ENCODE peak calls at places on chromosomes 16 and 17, in six cellular contexts. T is endothelial cell, C is PC-3, Q is cardiac fibroblast, K is HFFc6, M is fibroblast of the aortic adventitia. V is an unnamed sample.

GRCh38 chr16:11128211-11129123 is 127.5 kb downstream of the SOCS1 start:
- DNase-seq in Q (peak; percentile 71), C (no peak), T (no peak), M (peak; percentile 77), K (peak; percentile 41), V (peak; percentile 72)

GRCh38 chr16:85986931-85987749 is 88.2 kb downstream of the IRF8 start:
- DNase-seq in M (no peak), T (peak; percentile 56), Q (no peak), C (no peak), K (no peak), V (no peak)

GRCh38 chr16:79734721-79735120 is 134.2 kb upstream of the MAF start:
- DNase-seq in K (no peak), C (no peak), Q (no peak), M (no peak), T (no peak), V (no peak)

GRCh38 chr16:15880909-15881308 is 7.5 kb downstream of the CEP20 start:
- DNase-seq in K (no peak), C (no peak), Q (no peak), M (no peak), T (no peak), V (no peak)

GRCh38 chr17:75811174-75811573 is 26.6 kb downstream of the UNK start:
- DNase-seq in K (no peak), C (no peak), M (no peak), T (no peak), Q (no peak), V (no peak)

GRCh38 chr17:58679263-58680037 is 12.4 kb downstream of the TEX14 start:
- DNase-seq in K (peak; percentile 57), T (no peak), C (peak; percentile 81), Q (peak; percentile 95), M (peak; percentile 42), V (no peak)

GRCh38 chr16:351804-352520 is 561 bp downstream of the AXIN1 start:
- DNase-seq in C (no peak), K (no peak), T (no peak), Q (no peak), M (peak; percentile 18), V (no peak)

GRCh38 chr16:48384982-48385271 is 286 bp downstream of the SIAH1 start:
- DNase-seq in C (no peak), Q (peak; percentile 18), T (no peak), K (no peak), M (no peak), V (no peak)

GRCh38 chr17:36921131-36921851 is 16.0 kb upstream of the LHX1 start:
- DNase-seq in C (peak; percentile 92), K (peak; percentile 9), Q (peak; percentile 48), T (no peak), M (peak; percentile 55), V (no peak)

GRCh38 chr17:82943751-82944150 is 103.9 kb upstream of the ZNF750 start:
- DNase-seq in M (no peak), C (no peak), K (no peak), T (no peak), Q (no peak), V (no peak)

GRCh38 chr17:74430706-74431567 is 951 bp upstream of the GPRC5C start:
- DNase-seq in Q (peak; percentile 40), K (no peak), C (peak; percentile 97), M (peak; percentile 60), T (peak; percentile 63), V (peak; percentile 91)

GRCh38 chr16:55444754-55445485 is 34.1 kb upstream of the MMP2 start:
- DNase-seq in Q (no peak), T (no peak), C (no peak), M (no peak), K (no peak), V (no peak)

GRCh38 chr16:71421911-71422310 is 19.9 kb downstream of the TLE7 start:
- DNase-seq in T (peak; percentile 44), K (no peak), M (no peak), C (peak; percentile 23), Q (peak; percentile 19), V (no peak)

GRCh38 chr17:48728232-48729231 is at the start of gene HOXB13:
- DNase-seq in T (no peak), C (peak; percentile 94), M (peak; percentile 27), K (no peak), Q (no peak), V (no peak)

GRCh38 chr17:43779145-43780125 is 658 bp upstream of the DUSP3 start:
- DNase-seq in T (peak; percentile 57), Q (peak; percentile 41), M (no peak), K (no peak), C (no peak), V (peak; percentile 54)

GRCh38 chr17:50507871-50508572 is at the start of gene MYCBPAP:
- DNase-seq in M (peak; percentile 59), T (peak; percentile 77), Q (peak; percentile 77), K (peak; percentile 52), C (peak; percentile 61), V (peak; percentile 87)

GRCh38 chr17:17147821-17148220 is 58.3 kb downstream of the PLD6 start:
- DNase-seq in Q (no peak), K (no peak), T (no peak), M (peak; percentile 36), C (no peak), V (no peak)

GRCh38 chr16:87166934-87167333 is 150.3 kb downstream of the C16orf95 start:
- DNase-seq in C (no peak), Q (no peak), T (no peak), K (no peak), M (no peak), V (no peak)

GRCh38 chr17:305090-305976 is 47.3 kb downstream of the RPH3AL start:
- DNase-seq in T (no peak), K (no peak), M (no peak), C (peak; percentile 9), Q (no peak), V (no peak)

GRCh38 chr16:88681709-88682451 is 4.4 kb downstream of the SNAI3 start:
- DNase-seq in C (no peak), Q (no peak), M (no peak), T (no peak), K (no peak), V (no peak)

GRCh38 chr16:1895068-1895467 is 23.1 kb upstream of the MEIOB start:
- DNase-seq in T (no peak), Q (no peak), C (no peak), K (no peak), M (no peak), V (no peak)

GRCh38 chr16:86761117-86761971 is 183.0 kb downstream of the FOXL1 start:
- DNase-seq in K (peak; percentile 61), Q (peak; percentile 82), M (peak; percentile 81), T (peak; percentile 79), C (peak; percentile 60), V (peak; percentile 27)

GRCh38 chr17:6269474-6269873 is 165.4 kb downstream of the AIPL1 start:
- DNase-seq in K (peak; percentile 27), C (peak; percentile 61), T (peak; percentile 76), M (peak; percentile 16), Q (peak; percentile 32), V (no peak)

GRCh38 chr16:64440421-64440831 is 681.4 kb downstream of the CDH11 start:
- DNase-seq in M (peak; percentile 98), K (peak; percentile 98), C (peak; percentile 90), T (no peak), Q (peak; percentile 98), V (no peak)

GRCh38 chr16:3173892-3174617 is 13.9 kb upstream of the OR1F1 start:
- DNase-seq in C (peak; percentile 49), K (no peak), M (no peak), Q (peak; percentile 50), T (peak; percentile 68), V (no peak)

DNA sequence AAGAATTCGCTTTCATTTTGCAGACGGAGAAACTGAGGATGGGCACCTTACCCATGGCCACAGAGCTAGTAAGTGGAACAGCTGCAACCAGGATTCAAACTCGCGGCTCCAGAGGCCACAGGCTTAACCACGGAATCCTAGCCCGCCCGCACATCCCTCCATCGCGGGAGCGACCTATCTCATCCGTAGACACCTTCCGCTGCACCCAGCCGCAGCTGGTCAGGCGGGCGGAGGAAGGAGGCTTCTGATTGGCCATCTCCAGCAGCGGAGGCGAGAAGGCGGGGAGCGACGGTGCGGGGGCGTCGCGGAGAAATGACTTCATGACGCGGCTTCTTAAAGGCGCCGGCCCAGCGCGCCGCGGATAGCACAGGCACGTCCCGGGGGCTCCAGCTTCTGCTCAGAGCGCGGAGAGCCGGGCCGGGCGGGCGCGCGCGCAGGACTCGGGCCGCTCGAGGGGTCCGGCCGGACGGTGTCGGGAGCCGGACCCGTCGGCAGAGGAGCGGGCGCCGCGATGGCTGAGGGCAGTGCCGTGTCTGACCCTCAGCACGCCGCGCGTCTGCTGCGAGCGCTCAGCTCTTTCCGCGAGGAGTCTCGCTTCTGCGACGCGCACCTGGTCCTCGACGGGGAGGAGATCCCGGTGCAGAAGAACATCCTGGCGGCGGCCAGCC is at the start of gene GAN:
- DNase-seq in Q (peak; percentile 97), T (peak; percentile 91), M (peak; percentile 94), C (peak; percentile 92), K (peak; percentile 96), V (peak; percentile 95)
- TF ChIP-seq CTCF in Q (no peak), T (no peak), M (no peak), C (no peak), K (no peak), V (no peak)

DNA sequence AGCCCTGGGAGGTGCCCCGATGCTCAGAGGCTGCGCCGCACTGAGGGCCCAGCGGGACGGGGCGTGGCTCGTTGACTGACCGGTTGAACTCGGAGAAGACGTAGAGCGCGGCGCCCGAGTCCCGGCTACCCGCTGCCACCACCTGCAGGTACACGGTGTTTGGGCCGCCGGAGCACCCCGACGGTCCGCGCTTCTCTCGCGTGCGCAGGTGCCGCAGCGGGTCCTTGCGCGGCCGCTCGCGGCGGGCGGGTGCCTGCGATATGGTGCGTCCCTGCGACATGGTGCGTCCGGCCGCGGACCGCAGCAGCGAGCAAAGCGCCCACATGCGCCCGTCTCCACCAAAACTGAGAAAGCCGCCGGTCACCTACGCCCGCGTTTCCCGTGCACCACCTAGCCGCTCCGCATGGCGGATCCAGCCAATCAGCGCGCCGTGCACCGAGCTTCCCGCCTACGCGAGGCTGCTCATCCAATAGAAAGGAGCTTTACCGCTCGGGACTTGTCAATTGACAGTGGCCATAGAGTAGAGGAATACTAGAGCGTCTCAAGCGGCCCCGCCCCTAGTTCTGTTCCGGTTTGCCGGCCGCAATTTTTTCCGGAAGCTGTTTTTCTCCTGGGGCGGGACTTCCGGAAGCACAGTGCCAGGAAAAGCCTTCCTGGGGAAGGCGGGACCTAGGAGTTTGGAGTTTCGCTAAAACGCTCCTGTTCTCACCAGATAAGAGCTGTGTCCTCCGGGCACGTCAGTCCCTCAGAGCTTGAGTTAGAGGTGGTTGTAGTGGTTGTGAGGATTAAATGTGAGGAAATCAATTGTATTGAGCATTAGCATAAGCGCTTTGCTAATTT is at the start of gene ELAC2:
- DNase-seq in K (peak; percentile 100), C (peak; percentile 100), Q (peak; percentile 99), T (peak; percentile 93), M (peak; percentile 99), V (peak; percentile 97)
- TF ChIP-seq CTCF in K (no peak), C (no peak), Q (no peak), T (no peak), M (no peak), V (peak; percentile 40)

DNA sequence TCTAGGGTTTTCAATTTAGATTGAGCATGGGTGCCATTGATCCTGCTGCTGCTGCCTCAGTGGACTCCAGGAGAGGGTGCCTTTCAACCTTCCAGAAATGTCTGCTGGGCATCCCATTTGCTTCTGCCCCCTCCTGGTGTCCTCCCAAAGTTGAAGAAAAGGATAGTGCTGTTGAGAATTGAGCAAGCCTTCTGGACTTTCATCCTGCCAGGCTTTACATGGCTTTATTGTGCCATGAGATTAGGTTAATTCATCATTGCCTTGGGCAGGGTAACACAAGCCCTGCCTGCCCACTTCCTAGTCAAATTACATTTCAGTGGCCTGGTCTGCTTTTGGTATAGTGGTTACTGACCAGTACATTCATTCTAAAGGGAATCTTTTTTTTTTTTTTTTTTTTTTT is 17.9 kb upstream of the TANGO6 start:
- DNase-seq in M (no peak), Q (no peak), K (no peak), C (no peak), T (no peak), V (no peak)
- TF ChIP-seq CTCF in M (no peak), Q (no peak), K (no peak), C (no peak), T (no peak), V (no peak)

GRCh38 chr16:84950906-84951305 is 60.4 kb downstream of the ZDHHC7 start:
- DNase-seq in C (peak; percentile 42), T (no peak), Q (peak; percentile 35), M (no peak), K (no peak), V (no peak)
- TF ChIP-seq CTCF in C (peak; percentile 58), T (peak; percentile 18), Q (peak; percentile 25), M (peak; percentile 11), K (peak; percentile 66), V (no peak)

V was measured in uterus.